ENCODE peak calls at places on chromosomes 3 and 15, in seven cellular contexts. One of them, this sample, is unnamed.

GRCh38 chr3:192259661-192260060 is 467.7 kb downstream of the FGF12 start:
- DNase-seq in suprapubic skin: no peak
- DNase-seq in A549: no peak
- DNase-seq in sigmoid colon: no peak
- DNase-seq in transverse colon: no peak
- DNase-seq in SK-N-SH: no peak
- DNase-seq in ovary: no peak
- DNase-seq in this sample: no peak

GRCh38 chr3:38404286-38404685 is 49.4 kb upstream of the ACVR2B start:
- DNase-seq in suprapubic skin: no peak
- DNase-seq in A549: no peak
- DNase-seq in sigmoid colon: peak
- DNase-seq in transverse colon: peak
- DNase-seq in SK-N-SH: no peak
- DNase-seq in ovary: no peak
- DNase-seq in this sample: no peak

GRCh38 chr3:12178091-12178820 is 19.5 kb upstream of the TIMP4 start:
- DNase-seq in suprapubic skin: no peak
- DNase-seq in A549: no peak
- DNase-seq in sigmoid colon: peak
- DNase-seq in transverse colon: no peak
- DNase-seq in SK-N-SH: no peak
- DNase-seq in ovary: no peak
- DNase-seq in this sample: peak

GRCh38 chr3:192731233-192731632 is 3.9 kb upstream of the FGF12 start:
- DNase-seq in suprapubic skin: no peak
- DNase-seq in A549: no peak
- DNase-seq in sigmoid colon: peak
- DNase-seq in transverse colon: no peak
- DNase-seq in SK-N-SH: no peak
- DNase-seq in ovary: no peak
- DNase-seq in this sample: no peak

GRCh38 chr15:32718822-32719716 is 1.3 kb downstream of the GREM1 start:
- DNase-seq in suprapubic skin: no peak
- DNase-seq in A549: peak
- DNase-seq in sigmoid colon: peak
- DNase-seq in transverse colon: peak
- DNase-seq in SK-N-SH: peak
- DNase-seq in ovary: no peak
- DNase-seq in this sample: peak

GRCh38 chr3:10417849-10418248 is 87.5 kb downstream of the ATP2B2 start:
- DNase-seq in suprapubic skin: no peak
- DNase-seq in A549: peak
- DNase-seq in sigmoid colon: no peak
- DNase-seq in transverse colon: no peak
- DNase-seq in SK-N-SH: peak
- DNase-seq in ovary: no peak
- DNase-seq in this sample: no peak

GRCh38 chr3:102630531-102630930 is 195.7 kb downstream of the ZPLD1 start:
- DNase-seq in suprapubic skin: no peak
- DNase-seq in A549: no peak
- DNase-seq in sigmoid colon: no peak
- DNase-seq in transverse colon: no peak
- DNase-seq in SK-N-SH: no peak
- DNase-seq in ovary: no peak
- DNase-seq in this sample: no peak

GRCh38 chr3:138408751-138409161 is 25.7 kb upstream of the ESYT3 start:
- DNase-seq in suprapubic skin: peak
- DNase-seq in A549: no peak
- DNase-seq in sigmoid colon: no peak
- DNase-seq in transverse colon: no peak
- DNase-seq in SK-N-SH: no peak
- DNase-seq in ovary: no peak
- DNase-seq in this sample: no peak

GRCh38 chr15:43517354-43518072 is at the start of gene MAP1A:
- DNase-seq in suprapubic skin: no peak
- DNase-seq in A549: no peak
- DNase-seq in sigmoid colon: peak
- DNase-seq in transverse colon: peak
- DNase-seq in SK-N-SH: peak
- DNase-seq in ovary: peak
- DNase-seq in this sample: no peak

GRCh38 chr3:142656595-142656994 is 60.4 kb downstream of the PLS1 start:
- DNase-seq in suprapubic skin: no peak
- DNase-seq in A549: no peak
- DNase-seq in sigmoid colon: no peak
- DNase-seq in transverse colon: no peak
- DNase-seq in SK-N-SH: no peak
- DNase-seq in ovary: no peak
- DNase-seq in this sample: no peak

GRCh38 chr3:86282106-86282787 is 708.7 kb downstream of the VGLL3 start:
- DNase-seq in suprapubic skin: peak
- DNase-seq in A549: no peak
- DNase-seq in sigmoid colon: no peak
- DNase-seq in transverse colon: no peak
- DNase-seq in SK-N-SH: no peak
- DNase-seq in ovary: no peak
- DNase-seq in this sample: no peak

GRCh38 chr3:197468866-197469382 is 86.8 kb downstream of the BDH1 start:
- DNase-seq in suprapubic skin: no peak
- DNase-seq in A549: peak
- DNase-seq in sigmoid colon: no peak
- DNase-seq in transverse colon: peak
- DNase-seq in SK-N-SH: no peak
- DNase-seq in ovary: no peak
- DNase-seq in this sample: peak

GRCh38 chr3:59446775-59447465 is 397.1 kb upstream of the CFAP20DC start:
- DNase-seq in suprapubic skin: no peak
- DNase-seq in A549: no peak
- DNase-seq in sigmoid colon: no peak
- DNase-seq in transverse colon: no peak
- DNase-seq in SK-N-SH: no peak
- DNase-seq in ovary: no peak
- DNase-seq in this sample: no peak

GRCh38 chr3:170429050-170429449 is 10.4 kb downstream of the CLDN11 start:
- DNase-seq in suprapubic skin: no peak
- DNase-seq in A549: no peak
- DNase-seq in sigmoid colon: no peak
- DNase-seq in transverse colon: no peak
- DNase-seq in SK-N-SH: no peak
- DNase-seq in ovary: no peak
- DNase-seq in this sample: no peak

GRCh38 chr15:63945838-63946298 is 100.4 kb downstream of the DAPK2 start:
- DNase-seq in suprapubic skin: no peak
- DNase-seq in A549: no peak
- DNase-seq in sigmoid colon: no peak
- DNase-seq in transverse colon: no peak
- DNase-seq in SK-N-SH: no peak
- DNase-seq in ovary: no peak
- DNase-seq in this sample: peak

GRCh38 chr15:91909574-91909973 is 56.1 kb downstream of the SLCO3A1 start:
- DNase-seq in suprapubic skin: no peak
- DNase-seq in A549: no peak
- DNase-seq in sigmoid colon: no peak
- DNase-seq in transverse colon: no peak
- DNase-seq in SK-N-SH: no peak
- DNase-seq in ovary: no peak
- DNase-seq in this sample: no peak

GRCh38 chr3:39528844-39529243 is 61.4 kb downstream of the MOBP start:
- DNase-seq in suprapubic skin: no peak
- DNase-seq in A549: no peak
- DNase-seq in sigmoid colon: no peak
- DNase-seq in transverse colon: no peak
- DNase-seq in SK-N-SH: no peak
- DNase-seq in ovary: no peak
- DNase-seq in this sample: no peak

GRCh38 chr15:96340611-96341464 is 10.3 kb downstream of the NR2F2 start:
- DNase-seq in suprapubic skin: no peak
- DNase-seq in A549: peak
- DNase-seq in sigmoid colon: peak
- DNase-seq in transverse colon: peak
- DNase-seq in SK-N-SH: peak
- DNase-seq in ovary: peak
- DNase-seq in this sample: no peak

GRCh38 chr3:143658869-143659268 is 189.4 kb downstream of the SLC9A9 start:
- DNase-seq in suprapubic skin: no peak
- DNase-seq in A549: no peak
- DNase-seq in sigmoid colon: no peak
- DNase-seq in transverse colon: no peak
- DNase-seq in SK-N-SH: no peak
- DNase-seq in ovary: no peak
- DNase-seq in this sample: no peak

GRCh38 chr3:42686832-42687650 is 1.7 kb downstream of the KLHL40 start:
- DNase-seq in suprapubic skin: no peak
- DNase-seq in A549: no peak
- DNase-seq in sigmoid colon: peak
- DNase-seq in transverse colon: no peak
- DNase-seq in SK-N-SH: no peak
- DNase-seq in ovary: no peak
- DNase-seq in this sample: no peak

GRCh38 chr15:68279779-68280745 is 2.5 kb downstream of the FEM1B start:
- DNase-seq in suprapubic skin: no peak
- DNase-seq in A549: no peak
- DNase-seq in sigmoid colon: no peak
- DNase-seq in transverse colon: no peak
- DNase-seq in SK-N-SH: no peak
- DNase-seq in ovary: no peak
- DNase-seq in this sample: no peak

GRCh38 chr15:78408961-78409360 is 29.1 kb upstream of the IREB2 start:
- DNase-seq in suprapubic skin: no peak
- DNase-seq in A549: no peak
- DNase-seq in sigmoid colon: no peak
- DNase-seq in transverse colon: no peak
- DNase-seq in SK-N-SH: no peak
- DNase-seq in ovary: no peak
- DNase-seq in this sample: no peak

GRCh38 chr3:36911990-36912804 is 32.7 kb downstream of the TRANK1 start:
- DNase-seq in suprapubic skin: no peak
- DNase-seq in A549: peak
- DNase-seq in sigmoid colon: no peak
- DNase-seq in transverse colon: no peak
- DNase-seq in SK-N-SH: no peak
- DNase-seq in ovary: no peak
- DNase-seq in this sample: no peak
- TF ChIP-seq EP300 in suprapubic skin: no peak
- TF ChIP-seq EP300 in A549: no peak
- TF ChIP-seq EP300 in sigmoid colon: no peak
- TF ChIP-seq EP300 in transverse colon: no peak
- TF ChIP-seq EP300 in SK-N-SH: no peak
- TF ChIP-seq EP300 in ovary: no peak
- TF ChIP-seq EP300 in this sample: no peak

DNA sequence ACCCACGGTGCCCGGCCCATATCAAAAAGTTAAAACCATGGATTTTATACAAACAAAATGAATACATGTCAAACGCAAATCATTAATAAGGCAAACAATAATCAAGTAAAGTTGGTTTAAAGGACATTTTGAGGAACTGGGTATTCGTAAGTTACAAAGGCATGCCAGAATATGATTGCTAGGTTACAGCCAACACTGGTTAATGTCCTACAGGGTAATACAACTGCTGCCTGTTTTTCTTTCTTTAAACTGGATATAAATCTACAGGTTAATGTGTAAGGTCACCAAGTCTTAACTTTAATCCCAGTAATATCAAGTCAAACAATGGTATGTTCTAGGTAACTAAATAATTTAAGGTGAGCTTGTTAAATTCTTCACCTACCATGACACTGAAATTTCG is 166.1 kb downstream of the PTPRG start:
- DNase-seq in suprapubic skin: no peak
- DNase-seq in A549: no peak
- DNase-seq in sigmoid colon: no peak
- DNase-seq in transverse colon: no peak
- DNase-seq in SK-N-SH: no peak
- DNase-seq in ovary: no peak
- DNase-seq in this sample: no peak
- TF ChIP-seq CTCF in suprapubic skin: no peak
- TF ChIP-seq CTCF in A549: no peak
- TF ChIP-seq CTCF in sigmoid colon: no peak
- TF ChIP-seq CTCF in transverse colon: no peak
- TF ChIP-seq CTCF in SK-N-SH: no peak
- TF ChIP-seq CTCF in ovary: no peak
- TF ChIP-seq CTCF in this sample: no peak

GRCh38 chr15:51677453-51677852 is 3.9 kb upstream of the SCG3 start:
- DNase-seq in suprapubic skin: no peak
- DNase-seq in A549: no peak
- DNase-seq in sigmoid colon: no peak
- DNase-seq in transverse colon: no peak
- DNase-seq in SK-N-SH: no peak
- DNase-seq in ovary: no peak
- DNase-seq in this sample: no peak

GRCh38 chr15:51678081-51678480 is 3.2 kb upstream of the SCG3 start:
- DNase-seq in suprapubic skin: no peak
- DNase-seq in A549: no peak
- DNase-seq in sigmoid colon: no peak
- DNase-seq in transverse colon: no peak
- DNase-seq in SK-N-SH: no peak
- DNase-seq in ovary: no peak
- DNase-seq in this sample: no peak

GRCh38 chr15:51680316-51680715 is 987 bp upstream of the SCG3 start:
- DNase-seq in suprapubic skin: no peak
- DNase-seq in A549: no peak
- DNase-seq in sigmoid colon: no peak
- DNase-seq in transverse colon: no peak
- DNase-seq in SK-N-SH: no peak
- DNase-seq in ovary: no peak
- DNase-seq in this sample: no peak

DNA sequence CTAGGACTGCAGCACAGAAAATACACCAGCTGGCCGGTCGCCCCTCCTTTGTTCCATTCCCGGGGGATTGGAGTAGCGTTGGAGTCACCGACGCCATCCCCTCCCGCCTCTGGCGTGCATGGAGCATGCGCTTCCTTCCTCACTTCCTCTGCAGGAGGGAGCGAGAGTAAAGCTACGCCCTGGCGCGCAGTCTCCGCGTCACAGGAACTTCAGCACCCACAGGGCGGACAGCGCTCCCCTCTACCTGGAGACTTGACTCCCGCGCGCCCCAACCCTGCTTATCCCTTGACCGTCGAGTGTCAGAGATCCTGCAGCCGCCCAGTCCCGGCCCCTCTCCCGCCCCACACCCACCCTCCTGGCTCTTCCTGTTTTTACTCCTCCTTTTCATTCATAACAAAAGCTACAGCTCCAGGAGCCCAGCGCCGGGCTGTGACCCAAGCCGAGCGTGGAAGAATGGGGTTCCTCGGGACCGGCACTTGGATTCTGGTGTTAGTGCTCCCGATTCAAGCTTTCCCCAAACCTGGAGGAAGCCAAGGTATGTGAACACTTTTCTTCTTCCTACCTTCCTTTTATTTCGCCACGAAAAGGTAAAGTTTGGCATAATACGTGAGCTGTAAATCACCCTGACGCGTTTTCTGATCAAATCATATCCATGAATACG is at the start of gene SCG3:
- DNase-seq in suprapubic skin: peak
- DNase-seq in A549: peak
- DNase-seq in sigmoid colon: peak
- DNase-seq in transverse colon: peak
- DNase-seq in SK-N-SH: peak
- DNase-seq in ovary: peak
- DNase-seq in this sample: peak
- TF ChIP-seq EP300 in suprapubic skin: no peak
- TF ChIP-seq EP300 in A549: no peak
- TF ChIP-seq EP300 in sigmoid colon: no peak
- TF ChIP-seq EP300 in transverse colon: no peak
- TF ChIP-seq EP300 in SK-N-SH: no peak
- TF ChIP-seq EP300 in ovary: no peak
- TF ChIP-seq EP300 in this sample: no peak

GRCh38 chr3:50620846-50621245 is 3.9 kb downstream of the MAPKAPK3 start:
- DNase-seq in suprapubic skin: no peak
- DNase-seq in A549: no peak
- DNase-seq in sigmoid colon: no peak
- DNase-seq in transverse colon: no peak
- DNase-seq in SK-N-SH: no peak
- DNase-seq in ovary: no peak
- DNase-seq in this sample: no peak
- TF ChIP-seq CTCF in suprapubic skin: no peak
- TF ChIP-seq CTCF in A549: no peak
- TF ChIP-seq CTCF in sigmoid colon: no peak
- TF ChIP-seq CTCF in transverse colon: no peak
- TF ChIP-seq CTCF in SK-N-SH: no peak
- TF ChIP-seq CTCF in ovary: no peak
- TF ChIP-seq CTCF in this sample: no peak